ENCODE peak calls at places on chromosome 2, in ten cellular contexts. I is AG20443; X is HEK293T; Y is kidney glomerular epithelial cell; C is Daoy; L is Jurkat, Clone E6-1; D is H54; P is ecto neural progenitor cell; J is T-helper 1 cell; S is NCI-H510A treated with DMSO at 0.1 percent for 48 hours. T is an unnamed sample.

GRCh38 chr2:233084488-233084887 is 24.3 kb downstream of the INPP5D start:
- DNase-seq in I (no peak), X (no peak), Y (no peak), C (no peak), L (no peak), D (no peak), P (no peak), J (no peak), S (no peak), T (no peak)

GRCh38 chr2:163794635-163795034 is 58.8 kb upstream of the FIGN start:
- DNase-seq in I (no peak), X (no peak), Y (no peak), C (no peak), L (no peak), D (no peak), P (no peak), J (no peak), S (no peak), T (no peak)

GRCh38 chr2:23607925-23608324 is 222.9 kb downstream of the KLHL29 start:
- DNase-seq in I (no peak), X (no peak), Y (no peak), C (no peak), L (no peak), D (no peak), P (no peak), J (no peak), S (no peak), T (no peak)

GRCh38 chr2:18077724-18078123 is 199.3 kb downstream of the KCNS3 start:
- DNase-seq in I (peak), X (no peak), Y (peak), C (peak), L (peak), D (peak), P (no peak), J (no peak), S (no peak), T (no peak)

GRCh38 chr2:241858206-241859016 is at the start of gene PDCD1:
- DNase-seq in I (no peak), X (no peak), Y (no peak), C (no peak), L (no peak), D (no peak), P (no peak), J (peak), S (no peak), T (peak)

GRCh38 chr2:134140251-134140661 is 113.6 kb upstream of the MGAT5 start:
- DNase-seq in I (no peak), X (no peak), Y (no peak), C (peak), L (no peak), D (no peak), P (no peak), J (no peak), S (peak), T (no peak)

GRCh38 chr2:120481446-120482194 is 135.7 kb downstream of the INHBB start:
- DNase-seq in I (no peak), X (no peak), Y (no peak), C (no peak), L (no peak), D (no peak), P (no peak), J (no peak), S (no peak), T (no peak)

GRCh38 chr2:68248806-68249205 is 3.5 kb downstream of the PPP3R1 start:
- DNase-seq in I (no peak), X (no peak), Y (no peak), C (no peak), L (no peak), D (no peak), P (no peak), J (no peak), S (no peak), T (no peak)

GRCh38 chr2:149134335-149134923 is 95.9 kb downstream of the LYPD6B start:
- DNase-seq in I (no peak), X (no peak), Y (no peak), C (no peak), L (no peak), D (no peak), P (no peak), J (no peak), S (no peak), T (no peak)

T was measured in H9.